ENCODE peak calls at places on chromosomes 6 and 20, in ten cellular contexts. L, E, K, B, I, F, U, G, Y and X are unnamed samples.

GRCh38 chr6:37674161-37674560 is 23.5 kb downstream of the MDGA1 start:
- DNase-seq in L (no peak), E (no peak), K (no peak), B (no peak), I (no peak), F (no peak), U (peak; percentile 95), G (no peak), Y (no peak), X (no peak)

GRCh38 chr6:16676376-16676775 is 84.9 kb downstream of the ATXN1 start:
- DNase-seq in L (no peak), E (no peak), K (no peak), B (no peak), I (no peak), F (no peak), U (no peak), G (no peak), Y (no peak), X (no peak)

GRCh38 chr6:7765575-7766325 is 39.9 kb downstream of the BMP6 start:
- DNase-seq in L (no peak), E (no peak), K (no peak), B (no peak), I (no peak), F (no peak), U (no peak), G (no peak), Y (no peak), X (no peak)

GRCh38 chr20:33875055-33875454 is 63.9 kb downstream of the CHMP4B start:
- DNase-seq in L (no peak), E (no peak), K (no peak), B (no peak), I (no peak), F (no peak), U (no peak), G (peak; percentile 83), Y (no peak), X (no peak)

GRCh38 chr6:107931894-107932293 is 26.1 kb downstream of the SEC63 start:
- DNase-seq in L (no peak), E (no peak), K (no peak), B (no peak), I (no peak), F (no peak), U (no peak), G (no peak), Y (no peak), X (no peak)

GRCh38 chr6:119313937-119314893 is 35.3 kb downstream of the MAN1A1 start:
- DNase-seq in L (no peak), E (no peak), K (no peak), B (no peak), I (no peak), F (no peak), U (no peak), G (no peak), Y (no peak), X (no peak)

GRCh38 chr6:26033132-26033941 is 53.9 kb upstream of the HFE start:
- DNase-seq in L (peak; percentile 70), E (peak; percentile 74), K (peak; percentile 76), B (peak; percentile 85), I (peak; percentile 38), F (peak; percentile 99), U (no peak), G (peak; percentile 94), Y (peak; percentile 87), X (no peak)

GRCh38 chr20:41499961-41500725 is 118.0 kb downstream of the CHD6 start:
- DNase-seq in L (no peak), E (no peak), K (no peak), B (no peak), I (no peak), F (no peak), U (no peak), G (no peak), Y (no peak), X (no peak)

GRCh38 chr20:58995461-58996225 is 11.4 kb downstream of the CTSZ start:
- DNase-seq in L (no peak), E (no peak), K (no peak), B (no peak), I (no peak), F (no peak), U (no peak), G (peak; percentile 44), Y (no peak), X (no peak)

GRCh38 chr20:58361549-58361948 is 27.5 kb upstream of the VAPB start:
- DNase-seq in L (peak; percentile 16), E (no peak), K (no peak), B (no peak), I (peak; percentile 17), F (peak; percentile 27), U (no peak), G (no peak), Y (no peak), X (no peak)

GRCh38 chr6:85360794-85361642 is 88.9 kb upstream of the NT5E start:
- DNase-seq in L (no peak), E (peak; percentile 28), K (no peak), B (peak; percentile 57), I (no peak), F (peak; percentile 98), U (no peak), G (no peak), Y (no peak), X (peak; percentile 2)

GRCh38 chr6:85364354-85364753 is 85.5 kb upstream of the NT5E start:
- DNase-seq in L (no peak), E (no peak), K (no peak), B (no peak), I (no peak), F (peak; percentile 65), U (no peak), G (no peak), Y (no peak), X (no peak)

GRCh38 chr6:85362652-85363310 is 87.1 kb upstream of the NT5E start:
- DNase-seq in L (no peak), E (no peak), K (no peak), B (no peak), I (no peak), F (peak; percentile 74), U (no peak), G (no peak), Y (no peak), X (no peak)

GRCh38 chr6:85363870-85364269 is 86.0 kb upstream of the NT5E start:
- DNase-seq in L (no peak), E (no peak), K (no peak), B (no peak), I (no peak), F (no peak), U (no peak), G (no peak), Y (no peak), X (no peak)

GRCh38 chr6:85361643-85362014 is 88.3 kb upstream of the NT5E start:
- DNase-seq in L (no peak), E (no peak), K (no peak), B (peak; percentile 39), I (no peak), F (no peak), U (no peak), G (no peak), Y (no peak), X (no peak)
- H3K27ac ChIP-seq in L (no peak overlapping the region), E (peak overlapping the region; percentile 47), K (no peak overlapping the region), B (peak overlapping the region; percentile 80), I (no peak overlapping the region), F (peak overlapping the region; percentile 69), U (no peak overlapping the region), G (no peak overlapping the region), Y (no peak overlapping the region), X (peak overlapping the region; percentile 13)

DNA sequence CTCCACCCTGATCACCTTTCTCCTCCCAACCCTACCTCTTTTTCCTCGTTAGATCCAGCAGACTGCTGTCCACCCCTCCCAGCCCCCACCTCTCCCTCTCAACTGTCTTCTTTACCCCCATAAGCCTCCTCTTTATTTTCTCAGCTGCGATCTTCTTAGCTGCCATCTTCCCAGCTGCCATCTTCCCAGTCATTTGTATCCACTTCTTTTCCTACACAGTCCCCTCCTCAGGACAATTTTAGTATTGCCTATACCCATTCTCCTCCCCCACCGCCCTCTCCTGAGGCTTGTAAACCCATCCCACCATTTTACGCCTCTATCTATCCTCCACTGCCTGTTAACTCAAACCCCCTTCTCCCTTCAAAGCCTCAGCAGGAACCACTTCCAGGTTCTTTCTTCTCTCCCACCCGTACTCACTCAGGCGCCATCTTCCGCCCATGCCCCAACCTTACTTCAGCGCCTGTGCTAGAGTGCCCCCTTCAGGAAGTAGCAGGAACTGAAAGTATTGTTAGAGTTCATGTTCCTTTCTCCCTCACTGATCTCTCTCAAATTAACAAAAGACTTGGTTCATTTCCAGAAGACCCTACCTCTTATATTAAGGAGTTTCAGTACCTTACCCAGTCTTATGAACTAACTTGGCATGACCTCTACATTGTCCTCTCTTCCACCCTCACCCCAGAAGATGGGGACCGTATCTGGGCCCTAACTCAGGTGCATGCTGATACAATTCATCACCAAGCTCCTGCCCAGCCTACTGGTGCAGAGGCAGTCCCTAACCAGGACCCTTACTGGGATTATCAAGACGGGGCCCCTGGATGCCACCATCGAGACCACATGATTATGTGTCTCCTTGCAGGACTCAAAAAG is 236.0 kb downstream of the ADGRG6 start:
- DNase-seq in L (no peak), E (no peak), K (peak; percentile 51), B (no peak), I (no peak), F (peak; percentile 29), U (no peak), G (no peak), Y (no peak), X (no peak)
- TF ChIP-seq CTCF in L (peak; percentile 35), E (peak; percentile 6), K (peak; percentile 81), B (peak; percentile 20), I (peak; percentile 9), F (peak; percentile 45), U (no peak), G (no peak), Y (peak; percentile 54), X (peak; percentile 10)

DNA sequence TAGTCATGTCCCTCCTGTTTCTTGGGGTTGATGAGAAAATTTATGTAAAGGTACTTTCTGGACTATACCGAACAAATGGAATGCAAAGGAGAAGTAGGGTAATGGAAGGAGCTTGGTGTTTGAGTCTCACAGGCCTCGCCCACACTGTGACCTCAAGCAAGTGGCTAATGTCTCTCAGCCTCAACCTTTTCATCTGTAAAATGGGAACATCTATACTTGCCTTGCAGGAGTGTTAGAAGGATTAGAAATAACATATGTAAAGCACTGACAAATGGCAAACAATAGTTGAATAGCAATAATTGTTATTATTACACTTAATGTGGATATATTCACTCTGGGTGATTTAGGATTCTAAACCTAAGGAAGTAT is 8.9 kb upstream of the PKIG start:
- DNase-seq in L (no peak), E (no peak), K (no peak), B (no peak), I (no peak), F (no peak), U (no peak), G (no peak), Y (no peak), X (no peak)
- H3K27ac ChIP-seq in L (peak overlapping the region; percentile 89), E (peak overlapping the region; percentile 73), K (no peak overlapping the region), B (peak overlapping the region; percentile 87), I (peak overlapping the region; percentile 96), F (peak overlapping the region; percentile 97), U (peak overlapping the region; percentile 80), G (peak overlapping the region; percentile 76), Y (no peak overlapping the region), X (peak overlapping the region; percentile 84)

GRCh38 chr6:15327271-15327670 is 81.4 kb downstream of the JARID2 start:
- DNase-seq in L (no peak), E (no peak), K (no peak), B (peak; percentile 50), I (no peak), F (no peak), U (no peak), G (no peak), Y (peak; percentile 22), X (no peak)
- TF ChIP-seq CTCF in L (no peak), E (no peak), K (peak; percentile 11), B (no peak), I (peak; percentile 27), F (no peak), U (no peak), G (peak; percentile 27), Y (no peak), X (no peak)